ENCODE peak calls at places on chromosomes 5 and 9, in nine cellular contexts. N is RWPE1, E is epithelial cell of esophagus, D is DND-41, G is HepG2, Q is HFFc6, U is right atrium auricular region, J is NB4, C is AG04450. V is an unnamed sample.
A peak's percentile ranks its signal among the peaks of the same experiment; 100 is the strongest.

GRCh38 chr5:169281625-169282024 is 19.3 kb downstream of the SLIT3 start:
- DNase-seq in G (no peak), J (no peak), C (no peak), U (no peak), D (no peak), E (no peak), Q (no peak), N (no peak), V (no peak)

GRCh38 chr5:36035696-36036095 is 31.0 kb downstream of the UGT3A2 start:
- DNase-seq in D (no peak), E (no peak), N (no peak), U (no peak), Q (no peak), J (no peak), C (no peak), G (no peak), V (no peak)

GRCh38 chr5:103441523-103441922 is 121.1 kb downstream of the NUDT12 start:
- DNase-seq in U (no peak), C (no peak), G (no peak), N (no peak), D (no peak), E (no peak), J (no peak), Q (no peak), V (no peak)

GRCh38 chr5:148739023-148739422 is 84.7 kb upstream of the HTR4 start:
- DNase-seq in N (no peak), Q (no peak), J (no peak), C (no peak), U (no peak), D (no peak), G (peak; percentile 3), E (no peak), V (no peak)

GRCh38 chr5:72179816-72180440 is 72.7 kb downstream of the MAP1B start:
- DNase-seq in J (no peak), E (peak; percentile 30), N (no peak), C (no peak), D (no peak), G (no peak), Q (no peak), U (no peak), V (no peak)

GRCh38 chr9:129626944-129627297 is 958 bp downstream of the NTMT1 start:
- DNase-seq in G (no peak), J (peak; percentile 62), E (no peak), U (no peak), N (no peak), D (no peak), C (peak; percentile 72), Q (peak; percentile 81), V (no peak)

GRCh38 chr5:143024227-143024920 is 254.2 kb downstream of the ARHGAP26 start:
- DNase-seq in G (no peak), N (no peak), E (no peak), C (no peak), J (no peak), D (no peak), Q (no peak), U (no peak), V (no peak)

GRCh38 chr9:137545123-137545522 is 5.1 kb downstream of the PNPLA7 start:
- DNase-seq in N (no peak), D (no peak), J (no peak), G (no peak), E (no peak), Q (no peak), C (no peak), U (peak; percentile 63), V (no peak)

GRCh38 chr5:29983528-29984152 is 1209.8 kb upstream of the CDH6 start:
- DNase-seq in G (no peak), E (no peak), J (no peak), U (no peak), C (no peak), D (no peak), N (no peak), Q (no peak), V (no peak)

GRCh38 chr9:108521063-108521462 is 334.7 kb downstream of the ACTL7B start:
- DNase-seq in G (no peak), U (no peak), J (no peak), C (peak; percentile 29), E (peak; percentile 62), D (no peak), N (peak; percentile 77), Q (peak; percentile 37), V (no peak)

GRCh38 chr9:124450931-124451661 is 845 bp downstream of the ADGRD2 start:
- DNase-seq in N (no peak), Q (no peak), C (no peak), D (no peak), E (no peak), J (no peak), U (no peak), G (no peak), V (peak; percentile 34)

GRCh38 chr5:14164164-14164720 is 21.1 kb downstream of the TRIO start:
- DNase-seq in J (no peak), C (no peak), Q (no peak), G (no peak), U (no peak), D (no peak), N (no peak), E (no peak), V (no peak)

GRCh38 chr5:120297621-120298020 is 166.5 kb upstream of the PRR16 start:
- DNase-seq in E (no peak), U (no peak), C (no peak), Q (no peak), D (no peak), N (no peak), G (no peak), J (no peak), V (no peak)

GRCh38 chr5:80615266-80615914 is 39.1 kb upstream of the MSH3 start:
- DNase-seq in U (no peak), E (no peak), J (no peak), Q (no peak), D (no peak), C (no peak), G (no peak), N (no peak), V (no peak)

GRCh38 chr5:135054546-135054945 is 20.5 kb upstream of the PITX1 start:
- DNase-seq in D (no peak), U (no peak), J (no peak), N (no peak), Q (no peak), C (no peak), E (no peak), G (no peak), V (no peak)

GRCh38 chr5:6377582-6378127 is 692 bp downstream of the MED10 start:
- DNase-seq in C (no peak), Q (no peak), U (no peak), N (no peak), J (peak; percentile 17), E (no peak), D (no peak), G (peak; percentile 6), V (no peak)

GRCh38 chr5:165188555-165189260 is 1683.3 kb downstream of the MAT2B start:
- DNase-seq in C (no peak), G (no peak), E (no peak), J (peak; percentile 95), N (no peak), Q (no peak), U (no peak), D (no peak), V (no peak)

GRCh38 chr9:18837402-18837801 is 195.6 kb downstream of the SAXO1 start:
- DNase-seq in D (peak; percentile 10), N (no peak), E (no peak), C (no peak), J (no peak), Q (no peak), G (no peak), U (no peak), V (no peak)

DNA sequence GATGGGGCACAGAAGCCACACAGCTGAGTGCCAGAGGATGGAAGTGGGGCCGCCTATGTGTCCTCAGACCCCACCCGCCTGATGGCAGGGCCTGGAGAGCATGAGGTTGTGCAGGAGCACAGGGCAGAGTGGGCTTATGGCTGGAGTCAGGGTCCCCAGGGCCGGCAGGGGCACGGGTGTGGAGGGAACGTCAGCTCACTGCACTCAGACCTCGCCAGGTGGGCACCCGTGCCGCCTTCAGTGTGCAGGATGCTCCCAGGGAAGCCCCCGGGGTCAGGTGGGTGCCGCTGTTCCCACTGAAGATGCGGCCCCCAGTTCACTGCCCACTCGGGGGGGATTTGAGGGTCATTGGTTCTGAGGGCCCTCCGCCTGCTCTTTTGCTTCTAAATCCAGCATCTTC is 34.9 kb downstream of the EXOC3 start:
- DNase-seq in D (no peak), Q (no peak), E (no peak), J (no peak), N (no peak), U (no peak), C (no peak), G (no peak), V (no peak)
- TF ChIP-seq CTCF in D (no peak), Q (no peak), E (no peak), J (no peak), N (no peak), U (no peak), C (no peak), G (no peak), V (no peak)

GRCh38 chr5:945691-946541 is 53.2 kb downstream of the TRIP13 start:
- DNase-seq in C (no peak), N (no peak), E (no peak), J (no peak), G (no peak), D (no peak), U (no peak), Q (no peak), V (no peak)

GRCh38 chr5:949275-949543 is 56.5 kb downstream of the TRIP13 start:
- DNase-seq in U (no peak), C (no peak), J (no peak), E (no peak), N (no peak), D (no peak), G (no peak), Q (no peak), V (no peak)

GRCh38 chr5:948472-949274 is 56.0 kb downstream of the TRIP13 start:
- DNase-seq in U (no peak), J (peak; percentile 66), E (no peak), N (no peak), D (no peak), C (no peak), G (no peak), Q (no peak), V (no peak)

GRCh38 chr5:946720-947625 is 54.3 kb downstream of the TRIP13 start:
- DNase-seq in G (no peak), N (no peak), J (no peak), Q (no peak), D (no peak), C (no peak), U (no peak), E (no peak), V (no peak)

GRCh38 chr5:947626-948471 is 55.2 kb downstream of the TRIP13 start:
- DNase-seq in N (no peak), U (no peak), D (peak; percentile 66), E (no peak), C (no peak), G (no peak), J (peak; percentile 82), Q (no peak), V (no peak)
- TF ChIP-seq CTCF in N (no peak), U (no peak), D (peak; percentile 28), E (peak; percentile 9), C (no peak), G (no peak), J (no peak), Q (no peak), V (no peak)

GRCh38 chr5:150692276-150692675 is 8.6 kb downstream of the RBM22 start:
- DNase-seq in N (no peak), D (no peak), U (no peak), Q (no peak), G (no peak), C (no peak), E (no peak), J (no peak), V (no peak)
- TF ChIP-seq CTCF in N (no peak), D (no peak), U (no peak), Q (no peak), G (no peak), C (no peak), E (no peak), J (no peak), V (no peak)

GRCh38 chr9:91882628-91883027 is 67.4 kb downstream of the ROR2 start:
- DNase-seq in Q (no peak), U (no peak), D (no peak), G (no peak), J (no peak), C (no peak), N (no peak), E (peak; percentile 8), V (no peak)
- TF ChIP-seq CTCF in Q (no peak), U (no peak), D (peak; percentile 20), G (no peak), J (no peak), C (no peak), N (no peak), E (peak; percentile 27), V (peak; percentile 28)

V was measured in GM13976.